ENCODE peak calls at places on chromosomes 11 and 22, in nine cellular contexts. P, A, T, G, S, Q, E, J and X are unnamed samples.

GRCh38 chr22:35140879-35141745 is 75.2 kb downstream of the ISX start:
- DNase-seq in P (no peak), A (no peak), T (peak; percentile 1), G (no peak), S (no peak), Q (no peak), E (no peak), J (no peak), X (no peak)

GRCh38 chr11:90288207-90288821 is 65.5 kb upstream of the CHORDC1 start:
- DNase-seq in P (peak; percentile 11), A (no peak), T (peak; percentile 14), G (no peak), S (no peak), Q (no peak), E (no peak), J (peak; percentile 36), X (no peak)

GRCh38 chr11:124315052-124315451 is 1.3 kb upstream of the OR8D1 start:
- DNase-seq in P (no peak), A (no peak), T (no peak), G (peak; percentile 32), S (no peak), Q (no peak), E (no peak), J (no peak), X (no peak)

GRCh38 chr11:58968251-58968711 is 29.0 kb downstream of the GLYATL1 start:
- DNase-seq in P (peak; percentile 8), A (no peak), T (no peak), G (no peak), S (no peak), Q (no peak), E (no peak), J (no peak), X (no peak)

GRCh38 chr11:72771507-72771906 is 19.3 kb upstream of the ARAP1 start:
- DNase-seq in P (no peak), A (no peak), T (no peak), G (peak; percentile 71), S (no peak), Q (no peak), E (no peak), J (no peak), X (no peak)

GRCh38 chr11:20247540-20248138 is 87.4 kb upstream of the DBX1 start:
- DNase-seq in P (no peak), A (no peak), T (no peak), G (no peak), S (no peak), Q (no peak), E (no peak), J (no peak), X (no peak)

GRCh38 chr11:1422481-1422880 is 32.7 kb downstream of the BRSK2 start:
- DNase-seq in P (no peak), A (no peak), T (no peak), G (no peak), S (no peak), Q (no peak), E (no peak), J (no peak), X (no peak)

GRCh38 chr22:45402466-45402865 is 10.9 kb downstream of the SMC1B start:
- DNase-seq in P (no peak), A (no peak), T (no peak), G (no peak), S (no peak), Q (no peak), E (no peak), J (no peak), X (no peak)

GRCh38 chr22:46607483-46608114 is 12.6 kb upstream of the GRAMD4 start:
- DNase-seq in P (no peak), A (no peak), T (no peak), G (no peak), S (peak; percentile 74), Q (no peak), E (no peak), J (no peak), X (no peak)